ENCODE peak calls at places on chromosomes 6 and 20, in six cellular contexts. One of them, this sample, is unnamed.

GRCh38 chr6:136415351-136416005 is 125.8 kb upstream of the BCLAF1 start:
- DNase-seq in esophagus squamous epithelium: no peak
- DNase-seq in colonic mucosa: no peak
- DNase-seq in CD8-positive, alpha-beta T cell: no peak
- DNase-seq in MM.1S: no peak
- DNase-seq in psoas muscle: no peak
- DNase-seq in this sample: no peak

GRCh38 chr6:44250067-44250717 is 3.3 kb downstream of the HSP90AB1 start:
- DNase-seq in MM.1S: no peak
- DNase-seq in esophagus squamous epithelium: no peak
- DNase-seq in psoas muscle: no peak
- DNase-seq in CD8-positive, alpha-beta T cell: no peak
- DNase-seq in colonic mucosa: no peak
- DNase-seq in this sample: no peak

GRCh38 chr6:127786109-127786508 is 114.7 kb downstream of the THEMIS start:
- DNase-seq in colonic mucosa: no peak
- DNase-seq in psoas muscle: no peak
- DNase-seq in MM.1S: no peak
- DNase-seq in CD8-positive, alpha-beta T cell: no peak
- DNase-seq in esophagus squamous epithelium: no peak
- DNase-seq in this sample: no peak

GRCh38 chr6:39366875-39367618 is 44.5 kb upstream of the KCNK16 start:
- DNase-seq in esophagus squamous epithelium: no peak
- DNase-seq in colonic mucosa: no peak
- DNase-seq in MM.1S: no peak
- DNase-seq in CD8-positive, alpha-beta T cell: no peak
- DNase-seq in psoas muscle: no peak
- DNase-seq in this sample: peak; percentile 88

GRCh38 chr6:159874475-159874874 is 16.3 kb upstream of the MAS1 start:
- DNase-seq in MM.1S: no peak
- DNase-seq in colonic mucosa: no peak
- DNase-seq in esophagus squamous epithelium: no peak
- DNase-seq in psoas muscle: no peak
- DNase-seq in CD8-positive, alpha-beta T cell: no peak
- DNase-seq in this sample: peak; percentile 29

GRCh38 chr6:134894800-134895199 is 55.1 kb downstream of the ALDH8A1 start:
- DNase-seq in psoas muscle: no peak
- DNase-seq in colonic mucosa: no peak
- DNase-seq in CD8-positive, alpha-beta T cell: no peak
- DNase-seq in esophagus squamous epithelium: no peak
- DNase-seq in MM.1S: no peak
- DNase-seq in this sample: no peak

GRCh38 chr6:139373928-139374356 is 506 bp downstream of the CITED2 start:
- DNase-seq in esophagus squamous epithelium: no peak
- DNase-seq in colonic mucosa: no peak
- DNase-seq in psoas muscle: no peak
- DNase-seq in MM.1S: no peak
- DNase-seq in CD8-positive, alpha-beta T cell: no peak
- DNase-seq in this sample: no peak

GRCh38 chr20:14960837-14961236 is 623.4 kb upstream of the FLRT3 start:
- DNase-seq in MM.1S: peak; percentile 89
- DNase-seq in colonic mucosa: no peak
- DNase-seq in esophagus squamous epithelium: no peak
- DNase-seq in CD8-positive, alpha-beta T cell: no peak
- DNase-seq in psoas muscle: no peak
- DNase-seq in this sample: no peak

GRCh38 chr6:159984268-159984786 is 15.4 kb downstream of the IGF2R start:
- DNase-seq in colonic mucosa: no peak
- DNase-seq in CD8-positive, alpha-beta T cell: no peak
- DNase-seq in psoas muscle: no peak
- DNase-seq in esophagus squamous epithelium: no peak
- DNase-seq in MM.1S: no peak
- DNase-seq in this sample: no peak

GRCh38 chr6:43952746-43953145 is 174.5 kb downstream of the MRPL14 start:
- DNase-seq in MM.1S: no peak
- DNase-seq in psoas muscle: peak; percentile 52
- DNase-seq in CD8-positive, alpha-beta T cell: no peak
- DNase-seq in colonic mucosa: no peak
- DNase-seq in esophagus squamous epithelium: no peak
- DNase-seq in this sample: no peak

GRCh38 chr20:39338977-39339376 is 376.8 kb downstream of the DHX35 start:
- DNase-seq in esophagus squamous epithelium: no peak
- DNase-seq in psoas muscle: no peak
- DNase-seq in colonic mucosa: no peak
- DNase-seq in MM.1S: no peak
- DNase-seq in CD8-positive, alpha-beta T cell: no peak
- DNase-seq in this sample: no peak

GRCh38 chr6:13358486-13358885 is 30.1 kb upstream of the TBC1D7 start:
- DNase-seq in psoas muscle: no peak
- DNase-seq in colonic mucosa: no peak
- DNase-seq in CD8-positive, alpha-beta T cell: no peak
- DNase-seq in MM.1S: no peak
- DNase-seq in esophagus squamous epithelium: no peak
- DNase-seq in this sample: no peak

GRCh38 chr6:32982702-32983492 is 14.5 kb downstream of the BRD2 start:
- DNase-seq in colonic mucosa: peak; percentile 66
- DNase-seq in CD8-positive, alpha-beta T cell: no peak
- DNase-seq in esophagus squamous epithelium: no peak
- DNase-seq in MM.1S: no peak
- DNase-seq in psoas muscle: no peak
- DNase-seq in this sample: no peak

GRCh38 chr6:100281471-100281878 is 183.2 kb downstream of the SIM1 start:
- DNase-seq in colonic mucosa: no peak
- DNase-seq in CD8-positive, alpha-beta T cell: no peak
- DNase-seq in esophagus squamous epithelium: no peak
- DNase-seq in MM.1S: no peak
- DNase-seq in psoas muscle: no peak
- DNase-seq in this sample: no peak

GRCh38 chr20:47857994-47858557 is 72.8 kb upstream of the SULF2 start:
- DNase-seq in MM.1S: no peak
- DNase-seq in CD8-positive, alpha-beta T cell: no peak
- DNase-seq in esophagus squamous epithelium: no peak
- DNase-seq in colonic mucosa: no peak
- DNase-seq in psoas muscle: no peak
- DNase-seq in this sample: no peak

GRCh38 chr6:25359191-25359861 is 80.2 kb downstream of the CARMIL1 start:
- DNase-seq in MM.1S: no peak
- DNase-seq in colonic mucosa: no peak
- DNase-seq in psoas muscle: peak; percentile 61
- DNase-seq in CD8-positive, alpha-beta T cell: no peak
- DNase-seq in esophagus squamous epithelium: no peak
- DNase-seq in this sample: no peak

GRCh38 chr20:46006964-46007363 is 1.7 kb upstream of the MMP9 start:
- DNase-seq in MM.1S: no peak
- DNase-seq in CD8-positive, alpha-beta T cell: no peak
- DNase-seq in colonic mucosa: no peak
- DNase-seq in esophagus squamous epithelium: no peak
- DNase-seq in psoas muscle: no peak
- DNase-seq in this sample: no peak

GRCh38 chr6:35240838-35241801 is 18.4 kb upstream of the ZNF76 start:
- DNase-seq in esophagus squamous epithelium: no peak
- DNase-seq in psoas muscle: peak; percentile 79
- DNase-seq in MM.1S: peak; percentile 61
- DNase-seq in CD8-positive, alpha-beta T cell: peak; percentile 62
- DNase-seq in colonic mucosa: peak; percentile 79
- DNase-seq in this sample: peak; percentile 51

GRCh38 chr20:63877755-63878470 is 12.8 kb downstream of the TPD52L2 start:
- DNase-seq in CD8-positive, alpha-beta T cell: no peak
- DNase-seq in MM.1S: no peak
- DNase-seq in psoas muscle: peak; percentile 74
- DNase-seq in colonic mucosa: no peak
- DNase-seq in esophagus squamous epithelium: no peak
- DNase-seq in this sample: no peak

GRCh38 chr20:63878855-63879254 is 13.8 kb downstream of the TPD52L2 start:
- DNase-seq in MM.1S: no peak
- DNase-seq in colonic mucosa: no peak
- DNase-seq in psoas muscle: no peak
- DNase-seq in esophagus squamous epithelium: no peak
- DNase-seq in CD8-positive, alpha-beta T cell: no peak
- DNase-seq in this sample: no peak

GRCh38 chr20:63874254-63874653 is 9.2 kb downstream of the TPD52L2 start:
- DNase-seq in psoas muscle: no peak
- DNase-seq in colonic mucosa: no peak
- DNase-seq in esophagus squamous epithelium: no peak
- DNase-seq in CD8-positive, alpha-beta T cell: no peak
- DNase-seq in MM.1S: no peak
- DNase-seq in this sample: no peak

GRCh38 chr20:63879264-63879663 is 14.2 kb downstream of the TPD52L2 start:
- DNase-seq in colonic mucosa: no peak
- DNase-seq in CD8-positive, alpha-beta T cell: no peak
- DNase-seq in esophagus squamous epithelium: no peak
- DNase-seq in MM.1S: no peak
- DNase-seq in psoas muscle: no peak
- DNase-seq in this sample: no peak

GRCh38 chr20:63876489-63877036 is 11.5 kb downstream of the TPD52L2 start:
- DNase-seq in CD8-positive, alpha-beta T cell: no peak
- DNase-seq in psoas muscle: no peak
- DNase-seq in esophagus squamous epithelium: no peak
- DNase-seq in colonic mucosa: no peak
- DNase-seq in MM.1S: no peak
- DNase-seq in this sample: no peak
- H3K36me3 ChIP-seq in CD8-positive, alpha-beta T cell: peaks cover 38% of the 10 kb centered on the region
- H3K36me3 ChIP-seq in psoas muscle: peaks cover 70% of the 10 kb centered on the region
- H3K36me3 ChIP-seq in esophagus squamous epithelium: peaks cover 94% of the 10 kb centered on the region
- H3K36me3 ChIP-seq in colonic mucosa: peaks cover 15% of the 10 kb centered on the region
- H3K36me3 ChIP-seq in MM.1S: no peaks in the 10 kb centered on the region
- H3K36me3 ChIP-seq in this sample: no peaks in the 10 kb centered on the region

GRCh38 chr20:34090645-34091044 is 21.4 kb downstream of the EIF2S2 start:
- DNase-seq in CD8-positive, alpha-beta T cell: no peak
- DNase-seq in esophagus squamous epithelium: no peak
- DNase-seq in psoas muscle: no peak
- DNase-seq in colonic mucosa: no peak
- DNase-seq in MM.1S: no peak
- DNase-seq in this sample: no peak

GRCh38 chr20:34088871-34089479 is 23.1 kb downstream of the EIF2S2 start:
- DNase-seq in CD8-positive, alpha-beta T cell: no peak
- DNase-seq in psoas muscle: no peak
- DNase-seq in MM.1S: no peak
- DNase-seq in esophagus squamous epithelium: no peak
- DNase-seq in colonic mucosa: no peak
- DNase-seq in this sample: no peak

GRCh38 chr20:34089655-34090324 is 22.3 kb downstream of the EIF2S2 start:
- DNase-seq in esophagus squamous epithelium: no peak
- DNase-seq in MM.1S: no peak
- DNase-seq in colonic mucosa: no peak
- DNase-seq in CD8-positive, alpha-beta T cell: no peak
- DNase-seq in psoas muscle: no peak
- DNase-seq in this sample: peak; percentile 37

GRCh38 chr20:34093895-34094294 is 18.1 kb downstream of the EIF2S2 start:
- DNase-seq in esophagus squamous epithelium: no peak
- DNase-seq in psoas muscle: no peak
- DNase-seq in CD8-positive, alpha-beta T cell: no peak
- DNase-seq in colonic mucosa: no peak
- DNase-seq in MM.1S: no peak
- DNase-seq in this sample: no peak

DNA sequence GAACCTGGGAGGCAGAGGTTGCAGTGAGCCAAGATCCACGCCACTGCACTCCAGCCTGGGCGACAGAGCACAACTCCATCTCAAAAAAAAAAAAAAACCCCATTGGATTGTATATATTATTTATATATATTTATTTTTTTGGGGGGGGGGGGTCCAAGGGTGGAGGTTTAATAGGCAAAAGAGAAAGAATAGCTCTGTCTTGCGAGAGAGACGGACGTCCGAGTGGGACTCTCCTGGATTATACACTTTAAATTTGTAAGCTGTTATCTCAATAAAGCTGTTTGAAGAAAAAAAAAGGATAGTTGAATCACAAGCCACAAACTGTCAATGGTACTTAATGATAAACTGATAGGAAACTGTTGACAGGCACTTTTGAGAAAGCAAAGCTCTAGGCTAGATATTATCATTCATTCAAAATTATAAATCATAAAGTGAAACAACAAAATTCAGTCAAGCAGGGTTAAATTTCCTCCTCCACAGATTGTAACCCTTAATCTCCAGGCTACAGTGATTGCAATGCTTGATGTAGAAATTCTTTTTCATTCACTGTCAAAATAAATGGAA is 20.3 kb downstream of the EIF2S2 start:
- DNase-seq in MM.1S: no peak
- DNase-seq in psoas muscle: no peak
- DNase-seq in colonic mucosa: no peak
- DNase-seq in esophagus squamous epithelium: no peak
- DNase-seq in CD8-positive, alpha-beta T cell: no peak
- DNase-seq in this sample: peak; percentile 28
- H3K36me3 ChIP-seq in MM.1S: peaks cover 42% of the 10 kb centered on the region
- H3K36me3 ChIP-seq in psoas muscle: peaks cover 100% of the 10 kb centered on the region
- H3K36me3 ChIP-seq in colonic mucosa: peaks cover 22% of the 10 kb centered on the region
- H3K36me3 ChIP-seq in esophagus squamous epithelium: peaks cover 100% of the 10 kb centered on the region
- H3K36me3 ChIP-seq in CD8-positive, alpha-beta T cell: peaks cover 59% of the 10 kb centered on the region
- H3K36me3 ChIP-seq in this sample: peaks cover 97% of the 10 kb centered on the region

GRCh38 chr20:20024942-20025341 is 7.8 kb downstream of the NAA20 start:
- DNase-seq in colonic mucosa: no peak
- DNase-seq in esophagus squamous epithelium: no peak
- DNase-seq in psoas muscle: no peak
- DNase-seq in MM.1S: no peak
- DNase-seq in CD8-positive, alpha-beta T cell: no peak
- DNase-seq in this sample: no peak
- H3K36me3 ChIP-seq in colonic mucosa: no peaks in the 10 kb centered on the region
- H3K36me3 ChIP-seq in esophagus squamous epithelium: peaks cover 94% of the 10 kb centered on the region
- H3K36me3 ChIP-seq in psoas muscle: peaks cover 66% of the 10 kb centered on the region
- H3K36me3 ChIP-seq in MM.1S: no peaks in the 10 kb centered on the region
- H3K36me3 ChIP-seq in CD8-positive, alpha-beta T cell: peaks cover 3% of the 10 kb centered on the region
- H3K36me3 ChIP-seq in this sample: peaks cover 33% of the 10 kb centered on the region

GRCh38 chr20:58895796-58896180 is 43.3 kb downstream of the GNAS start:
- DNase-seq in MM.1S: no peak
- DNase-seq in esophagus squamous epithelium: no peak
- DNase-seq in psoas muscle: peak; percentile 64
- DNase-seq in CD8-positive, alpha-beta T cell: no peak
- DNase-seq in colonic mucosa: no peak
- DNase-seq in this sample: no peak

GRCh38 chr20:58895099-58895795 is 42.7 kb downstream of the GNAS start:
- DNase-seq in CD8-positive, alpha-beta T cell: no peak
- DNase-seq in esophagus squamous epithelium: no peak
- DNase-seq in psoas muscle: no peak
- DNase-seq in MM.1S: no peak
- DNase-seq in colonic mucosa: no peak
- DNase-seq in this sample: no peak

GRCh38 chr20:58892932-58893224 is 40.4 kb downstream of the GNAS start:
- DNase-seq in esophagus squamous epithelium: no peak
- DNase-seq in colonic mucosa: no peak
- DNase-seq in psoas muscle: no peak
- DNase-seq in CD8-positive, alpha-beta T cell: no peak
- DNase-seq in MM.1S: no peak
- DNase-seq in this sample: no peak

GRCh38 chr20:58893355-58894151 is 41.0 kb downstream of the GNAS start:
- DNase-seq in MM.1S: no peak
- DNase-seq in esophagus squamous epithelium: no peak
- DNase-seq in CD8-positive, alpha-beta T cell: no peak
- DNase-seq in psoas muscle: no peak
- DNase-seq in colonic mucosa: no peak
- DNase-seq in this sample: no peak

DNA sequence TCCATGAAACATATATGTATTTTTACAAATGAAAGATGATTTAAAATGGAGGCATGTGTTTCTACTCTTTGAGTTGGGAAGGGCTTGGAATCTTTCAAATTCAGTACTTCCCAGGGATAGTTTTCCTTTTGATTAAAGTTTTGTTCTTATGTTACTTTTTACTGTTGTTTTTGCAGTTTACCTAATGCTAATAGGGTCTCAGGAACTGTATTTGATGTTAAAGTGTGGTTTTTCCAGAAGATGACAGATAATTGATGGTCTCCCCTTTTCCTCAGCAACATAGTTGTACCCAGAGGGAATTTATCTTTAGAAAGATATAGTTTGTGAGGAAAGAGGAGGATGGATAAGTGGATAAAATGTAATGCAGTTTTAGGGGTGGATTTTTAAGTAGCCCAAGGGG is 42.1 kb downstream of the GNAS start:
- DNase-seq in CD8-positive, alpha-beta T cell: no peak
- DNase-seq in MM.1S: no peak
- DNase-seq in esophagus squamous epithelium: no peak
- DNase-seq in colonic mucosa: no peak
- DNase-seq in psoas muscle: no peak
- DNase-seq in this sample: no peak
- H3K36me3 ChIP-seq in CD8-positive, alpha-beta T cell: peaks cover 2% of the 10 kb centered on the region
- H3K36me3 ChIP-seq in MM.1S: peaks cover 18% of the 10 kb centered on the region
- H3K36me3 ChIP-seq in esophagus squamous epithelium: peaks cover 33% of the 10 kb centered on the region
- H3K36me3 ChIP-seq in colonic mucosa: no peaks in the 10 kb centered on the region
- H3K36me3 ChIP-seq in psoas muscle: peaks cover 25% of the 10 kb centered on the region
- H3K36me3 ChIP-seq in this sample: no peaks in the 10 kb centered on the region

This sample was measured in adrenal gland.